ENCODE peak calls at places on chromosomes 1 and 21, in ten cellular contexts. X, G, O, W, E, T, I, B, A and F are unnamed samples.

GRCh38 chr1:244497805-244498204 is 36.7 kb downstream of the CATSPERE start:
- DNase-seq in X (no peak), G (no peak), O (no peak), W (peak), E (no peak), T (no peak), I (no peak), B (no peak), A (no peak), F (no peak)

GRCh38 chr1:6040859-6041415 is 4.8 kb upstream of the KCNAB2 start:
- DNase-seq in X (no peak), G (no peak), O (no peak), W (no peak), E (no peak), T (no peak), I (no peak), B (no peak), A (no peak), F (no peak)

GRCh38 chr1:9808459-9808858 is 15.3 kb downstream of the CLSTN1 start:
- DNase-seq in X (no peak), G (no peak), O (no peak), W (no peak), E (no peak), T (no peak), I (no peak), B (no peak), A (no peak), F (no peak)

GRCh38 chr1:107454786-107455185 is 313.9 kb downstream of the NTNG1 start:
- DNase-seq in X (no peak), G (no peak), O (no peak), W (no peak), E (no peak), T (no peak), I (no peak), B (no peak), A (no peak), F (no peak)

GRCh38 chr1:117336087-117336817 is 31.0 kb upstream of the MAN1A2 start:
- DNase-seq in X (no peak), G (no peak), O (no peak), W (no peak), E (no peak), T (no peak), I (no peak), B (peak), A (no peak), F (no peak)

GRCh38 chr1:115969509-115969908 is 6.8 kb upstream of the SLC22A15 start:
- DNase-seq in X (peak), G (no peak), O (no peak), W (no peak), E (no peak), T (no peak), I (peak), B (no peak), A (no peak), F (no peak)

GRCh38 chr1:167666416-167666815 is 36.4 kb downstream of the RCSD1 start:
- DNase-seq in X (no peak), G (no peak), O (no peak), W (peak), E (no peak), T (peak), I (peak), B (no peak), A (no peak), F (peak)

GRCh38 chr1:205519541-205520131 is 15.2 kb downstream of the CDK18 start:
- DNase-seq in X (peak), G (no peak), O (no peak), W (no peak), E (peak), T (no peak), I (no peak), B (no peak), A (peak), F (no peak)

GRCh38 chr21:32824950-32825349 is 53.4 kb upstream of the PAXBP1 start:
- DNase-seq in X (no peak), G (no peak), O (no peak), W (no peak), E (no peak), T (no peak), I (no peak), B (no peak), A (no peak), F (no peak)

DNA sequence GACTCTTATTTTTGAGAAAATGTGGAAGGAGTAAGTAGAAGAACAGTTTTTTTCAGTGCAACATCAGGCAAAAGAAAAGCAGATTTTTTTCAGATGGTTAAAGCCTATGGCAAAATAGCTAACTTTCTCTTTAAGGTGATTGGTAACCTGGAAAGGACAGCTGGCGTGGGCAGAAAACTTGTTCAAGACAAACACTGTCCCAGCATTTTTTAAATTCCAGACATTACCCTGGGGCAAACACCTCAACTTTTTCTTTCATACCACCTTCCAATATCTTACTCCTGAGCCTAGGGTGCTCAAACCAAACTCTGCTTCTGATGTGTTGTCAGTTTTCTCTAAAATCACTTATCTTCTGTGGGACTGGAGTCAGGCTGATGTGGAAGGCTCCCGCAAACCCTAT is 2.7 kb upstream of the LEPR start:
- DNase-seq in X (no peak), G (no peak), O (no peak), W (no peak), E (no peak), T (no peak), I (no peak), B (no peak), A (no peak), F (no peak)
- H3K4me3 ChIP-seq in X (no peak), G (no peak), O (no peak), W (no peak), E (no peak), T (no peak), I (no peak), B (no peak), A (no peak), F (no peak)

GRCh38 chr1:35702540-35702939 is 16.1 kb downstream of the C1orf216 start:
- DNase-seq in X (no peak), G (no peak), O (no peak), W (no peak), E (no peak), T (no peak), I (no peak), B (no peak), A (no peak), F (no peak)
- H3K4me3 ChIP-seq in X (no peak), G (no peak), O (no peak), W (no peak), E (no peak), T (no peak), I (no peak), B (no peak), A (no peak), F (no peak)

GRCh38 chr1:85198864-85199263 is 2.0 kb downstream of the SYDE2 start:
- DNase-seq in X (no peak), G (no peak), O (no peak), W (no peak), E (no peak), T (peak), I (no peak), B (no peak), A (no peak), F (no peak)
- H3K4me3 ChIP-seq in X (peak), G (peak), O (peak), W (no peak), E (peak), T (no peak), I (peak), B (peak), A (peak), F (no peak)

GRCh38 chr1:39270368-39270767 is 65.9 kb downstream of the MACF1 start:
- DNase-seq in X (no peak), G (no peak), O (no peak), W (no peak), E (no peak), T (no peak), I (no peak), B (no peak), A (no peak), F (no peak)

GRCh38 chr1:39268112-39268581 is 63.7 kb downstream of the MACF1 start:
- DNase-seq in X (peak), G (no peak), O (peak), W (peak), E (peak), T (peak), I (peak), B (peak), A (peak), F (peak)

GRCh38 chr1:39269349-39269748 is 64.9 kb downstream of the MACF1 start:
- DNase-seq in X (no peak), G (no peak), O (no peak), W (no peak), E (no peak), T (no peak), I (no peak), B (no peak), A (no peak), F (no peak)

GRCh38 chr1:39269791-39270342 is 65.4 kb downstream of the MACF1 start:
- DNase-seq in X (no peak), G (no peak), O (peak), W (peak), E (no peak), T (peak), I (peak), B (no peak), A (peak), F (peak)

GRCh38 chr1:39268906-39269305 is 64.4 kb downstream of the MACF1 start:
- DNase-seq in X (peak), G (no peak), O (no peak), W (no peak), E (peak), T (no peak), I (peak), B (no peak), A (no peak), F (no peak)
- H3K4me3 ChIP-seq in X (peak), G (peak), O (peak), W (peak), E (peak), T (peak), I (peak), B (no peak), A (peak), F (peak)

GRCh38 chr1:30010506-30011106 is 712.8 kb downstream of the MATN1 start:
- DNase-seq in X (peak), G (no peak), O (no peak), W (no peak), E (no peak), T (no peak), I (no peak), B (no peak), A (no peak), F (no peak)

GRCh38 chr1:30008372-30008997 is 714.9 kb downstream of the MATN1 start:
- DNase-seq in X (no peak), G (no peak), O (no peak), W (no peak), E (no peak), T (no peak), I (no peak), B (no peak), A (no peak), F (no peak)

GRCh38 chr1:30008998-30009657 is 714.3 kb downstream of the MATN1 start:
- DNase-seq in X (no peak), G (no peak), O (no peak), W (peak), E (no peak), T (no peak), I (no peak), B (peak), A (peak), F (no peak)

GRCh38 chr1:30009720-30010119 is 713.7 kb downstream of the MATN1 start:
- DNase-seq in X (no peak), G (no peak), O (no peak), W (no peak), E (no peak), T (no peak), I (no peak), B (no peak), A (no peak), F (no peak)

GRCh38 chr1:30005972-30006619 is 717.3 kb downstream of the MATN1 start:
- DNase-seq in X (peak), G (no peak), O (no peak), W (no peak), E (no peak), T (no peak), I (no peak), B (no peak), A (no peak), F (no peak)
- H3K4me3 ChIP-seq in X (peak), G (no peak), O (no peak), W (no peak), E (no peak), T (no peak), I (no peak), B (no peak), A (no peak), F (no peak)